ENCODE peak calls at places on chromosome X, in nine cellular contexts. V is HFF-Myc; E is HCT116; W is keratinocyte; F is epithelial cell of esophagus; B is PC-9; C is IMR-90; U is body of pancreas; N is CD8-positive, alpha-beta T cell. P is an unnamed sample.

GRCh38 chrX:88838392-88838791 is 91.4 kb downstream of the CPXCR1 start:
- DNase-seq in V (no peak), E (no peak), W (no peak), F (no peak), B (no peak), C (no peak), U (no peak), N (no peak), P (no peak)

GRCh38 chrX:129716507-129716906 is 22.3 kb upstream of the XPNPEP2 start:
- DNase-seq in V (no peak), E (no peak), W (no peak), F (no peak), B (no peak), C (no peak), U (no peak), N (no peak), P (no peak)

GRCh38 chrX:11787564-11787963 is 29.5 kb downstream of the MSL3 start:
- DNase-seq in V (no peak), E (peak), W (no peak), F (peak), B (no peak), C (peak), U (peak), N (peak), P (no peak)

GRCh38 chrX:111013778-111014455 is 82.1 kb upstream of the PAK3 start:
- DNase-seq in V (no peak), E (no peak), W (no peak), F (no peak), B (no peak), C (no peak), U (no peak), N (no peak), P (no peak)

GRCh38 chrX:15929231-15929630 is 74.6 kb upstream of the AP1S2 start:
- DNase-seq in V (no peak), E (no peak), W (no peak), F (no peak), B (no peak), C (no peak), U (no peak), N (no peak), P (no peak)

GRCh38 chrX:70134116-70134477 is 850 bp downstream of the IGBP1 start:
- DNase-seq in V (no peak), E (no peak), W (no peak), F (peak), B (no peak), C (peak), U (no peak), N (no peak), P (peak)

GRCh38 chrX:70504772-70505450 is 60.3 kb downstream of the DLG3 start:
- DNase-seq in V (no peak), E (no peak), W (no peak), F (peak), B (no peak), C (no peak), U (no peak), N (no peak), P (no peak)

GRCh38 chrX:47264507-47265173 is 31.8 kb downstream of the USP11 start:
- DNase-seq in V (no peak), E (no peak), W (no peak), F (peak), B (no peak), C (peak), U (no peak), N (no peak), P (no peak)

GRCh38 chrX:37662181-37662580 is 23.4 kb upstream of the XK start:
- DNase-seq in V (no peak), E (no peak), W (no peak), F (no peak), B (no peak), C (no peak), U (no peak), N (no peak), P (no peak)

GRCh38 chrX:116114999-116115398 is 55.5 kb upstream of the AGTR2 start:
- DNase-seq in V (no peak), E (no peak), W (no peak), F (no peak), B (no peak), C (no peak), U (no peak), N (no peak), P (no peak)

GRCh38 chrX:109489174-109489573 is 7.3 kb upstream of the GUCY2F start:
- DNase-seq in V (no peak), E (no peak), W (no peak), F (no peak), B (no peak), C (no peak), U (no peak), N (no peak), P (no peak)

GRCh38 chrX:54695231-54695630 is 102.8 kb downstream of the ITIH6 start:
- DNase-seq in V (no peak), E (no peak), W (no peak), F (peak), B (no peak), C (peak), U (no peak), N (no peak), P (no peak)
- TF ChIP-seq CTCF in V (no peak), E (no peak), W (peak), F (peak), B (no peak), C (no peak), U (no peak), N (no peak), P (no peak)

DNA sequence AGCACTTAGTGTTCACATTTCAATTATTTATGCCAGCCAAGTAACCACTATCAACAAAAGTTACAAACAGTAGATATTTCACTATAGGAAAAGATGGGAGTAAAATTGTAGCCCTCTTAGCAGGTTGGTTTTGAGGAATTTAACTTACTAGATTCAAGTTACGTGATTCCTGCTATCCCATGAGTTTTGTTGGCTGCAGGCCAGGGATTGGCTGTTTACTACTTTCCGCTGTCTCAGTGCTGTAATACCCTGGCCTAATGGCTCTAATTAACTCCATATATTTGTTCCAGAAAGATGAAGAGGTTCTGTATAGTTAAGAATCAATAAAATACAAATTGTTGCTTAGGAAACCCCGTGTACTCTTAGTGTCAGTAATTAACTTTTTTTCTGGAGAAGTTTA is 55.5 kb upstream of the MAGED1 start:
- DNase-seq in V (peak), E (no peak), W (no peak), F (peak), B (no peak), C (peak), U (peak), N (no peak), P (no peak)
- H3K4me3 ChIP-seq in V (no peak), E (no peak), W (no peak), F (no peak), B (no peak), C (no peak), U (no peak), N (no peak), P (no peak)

DNA sequence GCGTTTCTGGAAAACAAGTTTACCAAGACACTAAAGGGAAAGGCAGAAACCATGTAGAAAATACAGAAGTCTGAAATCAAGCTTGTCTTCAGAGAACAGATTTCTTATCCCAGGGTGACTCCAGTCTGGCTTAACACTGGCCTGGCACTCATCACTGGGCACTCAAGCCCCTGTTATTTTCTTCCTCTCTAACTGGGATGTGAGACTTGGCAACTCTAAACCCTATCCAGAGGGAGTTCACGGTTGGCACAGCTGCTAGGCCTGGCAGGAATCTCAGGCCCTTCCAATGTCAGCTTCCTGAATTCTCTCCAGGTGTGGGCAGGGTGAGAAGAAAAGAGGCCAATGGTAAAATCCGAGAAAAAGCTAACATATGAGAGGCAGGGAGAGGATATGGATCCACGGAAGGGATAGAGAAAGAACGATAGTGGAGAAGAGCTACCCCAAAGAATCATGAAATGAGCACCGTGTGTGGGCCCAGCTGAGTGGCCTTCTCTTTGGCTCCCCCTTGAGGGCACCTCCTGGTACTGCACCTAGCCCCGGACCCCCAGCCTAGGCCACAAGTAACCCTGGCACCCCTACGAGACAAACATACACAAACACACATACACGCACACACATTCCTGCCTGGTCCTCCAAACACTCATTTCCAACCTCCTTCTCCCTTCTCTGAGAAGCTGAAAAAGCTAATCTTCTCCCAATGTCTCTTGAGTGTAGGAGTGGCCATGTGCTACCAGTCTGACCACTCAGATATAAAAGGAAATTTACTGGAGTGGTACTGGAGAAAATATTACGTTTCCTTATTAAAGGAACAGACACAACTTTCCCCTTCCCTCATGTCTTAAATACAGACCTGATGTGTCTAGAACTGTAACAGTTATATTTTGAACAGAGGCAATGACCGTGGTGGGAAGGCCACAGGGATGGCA is 16.6 kb upstream of the PTCHD1 start:
- DNase-seq in V (no peak), E (no peak), W (no peak), F (peak), B (no peak), C (no peak), U (no peak), N (no peak), P (no peak)
- TF ChIP-seq CTCF in V (peak), E (peak), W (peak), F (peak), B (peak), C (peak), U (peak), N (peak), P (peak)

DNA sequence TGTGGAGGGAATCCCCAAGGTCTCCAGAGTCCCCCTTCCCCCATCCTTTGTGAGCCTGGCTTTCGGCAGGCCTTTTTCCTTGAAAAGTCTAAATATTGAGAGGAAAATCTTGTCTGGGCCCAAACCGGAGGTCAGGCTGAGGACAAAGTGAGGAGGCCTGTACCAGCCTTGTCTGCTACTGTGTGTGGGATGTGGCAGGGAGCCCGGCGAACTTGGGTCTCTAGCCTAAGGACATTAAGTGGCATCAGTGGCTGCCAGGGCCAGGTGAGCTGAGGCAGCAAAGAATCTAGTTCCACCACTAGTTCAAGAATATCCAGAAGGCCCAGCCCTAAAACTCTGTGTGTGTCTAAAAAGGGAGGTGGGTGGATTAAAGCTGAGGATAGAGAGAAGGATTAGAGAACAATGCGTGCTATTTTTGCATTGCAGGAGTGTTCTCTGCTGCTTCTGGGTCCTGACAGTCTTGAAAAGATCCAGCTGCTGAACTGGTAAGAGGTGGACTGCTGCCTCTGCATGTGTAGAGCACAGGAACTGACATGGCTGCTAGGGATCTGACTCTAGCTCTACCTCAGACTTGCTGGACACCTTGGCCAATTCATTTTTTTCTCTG is 1.2 kb upstream of the AMER1 start:
- DNase-seq in V (no peak), E (no peak), W (no peak), F (peak), B (peak), C (peak), U (peak), N (no peak), P (peak)
- H3K4me3 ChIP-seq in V (peak), E (peak), W (no peak), F (peak), B (peak), C (peak), U (peak), N (peak), P (peak)

GRCh38 chrX:19193584-19193983 is 71.3 kb upstream of the ADGRG2 start:
- DNase-seq in V (no peak), E (no peak), W (no peak), F (no peak), B (no peak), C (no peak), U (no peak), N (no peak), P (no peak)
- TF ChIP-seq CTCF in V (no peak), E (no peak), W (no peak), F (no peak), B (no peak), C (no peak), U (no peak), N (no peak), P (no peak)

GRCh38 chrX:12948495-12948894 is 26.4 kb upstream of the TMSB4X start:
- DNase-seq in V (no peak), E (no peak), W (no peak), F (no peak), B (no peak), C (no peak), U (no peak), N (no peak), P (no peak)
- H3K4me3 ChIP-seq in V (no peak), E (no peak), W (no peak), F (no peak), B (no peak), C (no peak), U (no peak), N (no peak), P (no peak)

DNA sequence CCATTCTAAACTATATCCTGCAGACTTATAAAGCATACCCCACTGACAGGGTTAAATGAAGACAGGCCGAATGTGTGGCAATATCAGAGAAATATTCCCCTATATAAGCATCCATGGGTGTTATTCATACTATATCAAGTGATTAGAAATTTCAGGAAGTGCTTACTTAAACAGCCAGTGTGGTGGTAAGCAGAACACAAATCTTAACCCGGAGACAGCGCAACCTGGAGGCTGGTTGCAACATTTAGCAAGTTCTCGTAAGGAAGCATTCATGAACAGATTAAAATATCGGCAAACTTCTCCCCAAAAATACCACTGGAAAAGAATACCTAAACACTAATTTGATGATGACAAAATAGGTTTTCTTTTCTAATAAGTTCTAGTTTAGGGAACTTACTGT is 261.2 kb downstream of the CBLL2 start:
- DNase-seq in V (no peak), E (peak), W (no peak), F (no peak), B (no peak), C (no peak), U (no peak), N (no peak), P (no peak)
- TF ChIP-seq CTCF in V (no peak), E (no peak), W (no peak), F (no peak), B (no peak), C (no peak), U (no peak), N (no peak), P (peak)

GRCh38 chrX:131792356-131792749 is 230.7 kb upstream of the STK26 start:
- DNase-seq in V (no peak), E (no peak), W (peak), F (no peak), B (no peak), C (peak), U (peak), N (no peak), P (peak)

GRCh38 chrX:131791608-131792355 is 231.3 kb upstream of the STK26 start:
- DNase-seq in V (no peak), E (no peak), W (no peak), F (no peak), B (no peak), C (peak), U (peak), N (no peak), P (no peak)

GRCh38 chrX:131795442-131796229 is 227.5 kb upstream of the STK26 start:
- DNase-seq in V (no peak), E (no peak), W (no peak), F (no peak), B (no peak), C (no peak), U (peak), N (no peak), P (no peak)

GRCh38 chrX:131789664-131790063 is 233.4 kb upstream of the STK26 start:
- DNase-seq in V (no peak), E (no peak), W (no peak), F (no peak), B (no peak), C (no peak), U (no peak), N (no peak), P (no peak)

GRCh38 chrX:131792789-131793462 is 230.2 kb upstream of the STK26 start:
- DNase-seq in V (no peak), E (no peak), W (peak), F (no peak), B (no peak), C (peak), U (peak), N (no peak), P (peak)
- H3K4me3 ChIP-seq in V (no peak), E (no peak), W (peak), F (no peak), B (no peak), C (peak), U (no peak), N (no peak), P (peak)

P was measured in LNCaP clone FGC.